ENCODE peak calls at places on chromosomes 16 and 17, in nine cellular contexts. One of them, this sample, is unnamed.

GRCh38 chr16:72921620-72922019 is 126.3 kb downstream of the ZFHX3 start:
- DNase-seq in HEK293T: no peak
- DNase-seq in AG08395: peak; percentile 50
- DNase-seq in activated naive CD8-positive, alpha-beta T cell treated with anti-CD3 and anti-CD28 coated beads, Interleukin-2, amount 50 U/mL, for 24 hours: no peak
- DNase-seq in stimulated activated CD8-positive, alpha-beta memory T cell treated with anti-CD3 and anti-CD28 coated beads, Interleukin-4, amount 100 ng/mL, for 4 hours: no peak
- DNase-seq in cardiac muscle cell: peak; percentile 75
- DNase-seq in C1 segment of cervical spinal cord: peak; percentile 52
- DNase-seq in HT1080: no peak
- DNase-seq in IMR-90: peak; percentile 32
- DNase-seq in this sample: peak; percentile 82

GRCh38 chr17:8152981-8153549 is 861 bp upstream of the PER1 start:
- DNase-seq in HEK293T: no peak
- DNase-seq in AG08395: no peak
- DNase-seq in activated naive CD8-positive, alpha-beta T cell treated with anti-CD3 and anti-CD28 coated beads, Interleukin-2, amount 50 U/mL, for 24 hours: no peak
- DNase-seq in stimulated activated CD8-positive, alpha-beta memory T cell treated with anti-CD3 and anti-CD28 coated beads, Interleukin-4, amount 100 ng/mL, for 4 hours: no peak
- DNase-seq in cardiac muscle cell: no peak
- DNase-seq in C1 segment of cervical spinal cord: no peak
- DNase-seq in HT1080: no peak
- DNase-seq in IMR-90: no peak
- DNase-seq in this sample: no peak

GRCh38 chr17:35698800-35699199 is 32.6 kb upstream of the RASL10B start:
- DNase-seq in HEK293T: no peak
- DNase-seq in AG08395: no peak
- DNase-seq in activated naive CD8-positive, alpha-beta T cell treated with anti-CD3 and anti-CD28 coated beads, Interleukin-2, amount 50 U/mL, for 24 hours: no peak
- DNase-seq in stimulated activated CD8-positive, alpha-beta memory T cell treated with anti-CD3 and anti-CD28 coated beads, Interleukin-4, amount 100 ng/mL, for 4 hours: no peak
- DNase-seq in cardiac muscle cell: no peak
- DNase-seq in C1 segment of cervical spinal cord: no peak
- DNase-seq in HT1080: no peak
- DNase-seq in IMR-90: no peak
- DNase-seq in this sample: no peak

GRCh38 chr17:66379539-66379938 is 77.1 kb downstream of the PRKCA start:
- DNase-seq in HEK293T: no peak
- DNase-seq in AG08395: no peak
- DNase-seq in activated naive CD8-positive, alpha-beta T cell treated with anti-CD3 and anti-CD28 coated beads, Interleukin-2, amount 50 U/mL, for 24 hours: no peak
- DNase-seq in stimulated activated CD8-positive, alpha-beta memory T cell treated with anti-CD3 and anti-CD28 coated beads, Interleukin-4, amount 100 ng/mL, for 4 hours: no peak
- DNase-seq in cardiac muscle cell: peak; percentile 45
- DNase-seq in C1 segment of cervical spinal cord: no peak
- DNase-seq in HT1080: no peak
- DNase-seq in IMR-90: no peak
- DNase-seq in this sample: no peak

GRCh38 chr16:57252148-57252721 is 7.2 kb downstream of the ARL2BP start:
- DNase-seq in HEK293T: no peak
- DNase-seq in AG08395: no peak
- DNase-seq in activated naive CD8-positive, alpha-beta T cell treated with anti-CD3 and anti-CD28 coated beads, Interleukin-2, amount 50 U/mL, for 24 hours: no peak
- DNase-seq in stimulated activated CD8-positive, alpha-beta memory T cell treated with anti-CD3 and anti-CD28 coated beads, Interleukin-4, amount 100 ng/mL, for 4 hours: no peak
- DNase-seq in cardiac muscle cell: no peak
- DNase-seq in C1 segment of cervical spinal cord: no peak
- DNase-seq in HT1080: no peak
- DNase-seq in IMR-90: no peak
- DNase-seq in this sample: peak; percentile 92

GRCh38 chr16:86751081-86752030 is 173.0 kb downstream of the FOXL1 start:
- DNase-seq in HEK293T: no peak
- DNase-seq in AG08395: peak; percentile 85
- DNase-seq in activated naive CD8-positive, alpha-beta T cell treated with anti-CD3 and anti-CD28 coated beads, Interleukin-2, amount 50 U/mL, for 24 hours: no peak
- DNase-seq in stimulated activated CD8-positive, alpha-beta memory T cell treated with anti-CD3 and anti-CD28 coated beads, Interleukin-4, amount 100 ng/mL, for 4 hours: no peak
- DNase-seq in cardiac muscle cell: peak; percentile 83
- DNase-seq in C1 segment of cervical spinal cord: no peak
- DNase-seq in HT1080: peak; percentile 93
- DNase-seq in IMR-90: peak; percentile 87
- DNase-seq in this sample: no peak

GRCh38 chr17:58641937-58642336 is 49.9 kb downstream of the TEX14 start:
- DNase-seq in HEK293T: no peak
- DNase-seq in AG08395: peak; percentile 12
- DNase-seq in activated naive CD8-positive, alpha-beta T cell treated with anti-CD3 and anti-CD28 coated beads, Interleukin-2, amount 50 U/mL, for 24 hours: no peak
- DNase-seq in stimulated activated CD8-positive, alpha-beta memory T cell treated with anti-CD3 and anti-CD28 coated beads, Interleukin-4, amount 100 ng/mL, for 4 hours: no peak
- DNase-seq in cardiac muscle cell: no peak
- DNase-seq in C1 segment of cervical spinal cord: no peak
- DNase-seq in HT1080: peak; percentile 40
- DNase-seq in IMR-90: no peak
- DNase-seq in this sample: no peak

GRCh38 chr16:17056666-17057065 is 414.1 kb downstream of the XYLT1 start:
- DNase-seq in HEK293T: no peak
- DNase-seq in AG08395: no peak
- DNase-seq in activated naive CD8-positive, alpha-beta T cell treated with anti-CD3 and anti-CD28 coated beads, Interleukin-2, amount 50 U/mL, for 24 hours: no peak
- DNase-seq in stimulated activated CD8-positive, alpha-beta memory T cell treated with anti-CD3 and anti-CD28 coated beads, Interleukin-4, amount 100 ng/mL, for 4 hours: no peak
- DNase-seq in cardiac muscle cell: no peak
- DNase-seq in C1 segment of cervical spinal cord: no peak
- DNase-seq in HT1080: no peak
- DNase-seq in IMR-90: no peak
- DNase-seq in this sample: no peak

GRCh38 chr17:64134996-64135395 is 5.1 kb upstream of the ERN1 start:
- DNase-seq in HEK293T: no peak
- DNase-seq in AG08395: no peak
- DNase-seq in activated naive CD8-positive, alpha-beta T cell treated with anti-CD3 and anti-CD28 coated beads, Interleukin-2, amount 50 U/mL, for 24 hours: no peak
- DNase-seq in stimulated activated CD8-positive, alpha-beta memory T cell treated with anti-CD3 and anti-CD28 coated beads, Interleukin-4, amount 100 ng/mL, for 4 hours: no peak
- DNase-seq in cardiac muscle cell: no peak
- DNase-seq in C1 segment of cervical spinal cord: no peak
- DNase-seq in HT1080: no peak
- DNase-seq in IMR-90: no peak
- DNase-seq in this sample: no peak

GRCh38 chr16:68664297-68664696 is 19.2 kb downstream of the CDH3 start:
- DNase-seq in HEK293T: no peak
- DNase-seq in AG08395: no peak
- DNase-seq in activated naive CD8-positive, alpha-beta T cell treated with anti-CD3 and anti-CD28 coated beads, Interleukin-2, amount 50 U/mL, for 24 hours: no peak
- DNase-seq in stimulated activated CD8-positive, alpha-beta memory T cell treated with anti-CD3 and anti-CD28 coated beads, Interleukin-4, amount 100 ng/mL, for 4 hours: no peak
- DNase-seq in cardiac muscle cell: no peak
- DNase-seq in C1 segment of cervical spinal cord: no peak
- DNase-seq in HT1080: no peak
- DNase-seq in IMR-90: no peak
- DNase-seq in this sample: no peak

GRCh38 chr16:8510160-8510559 is 80.2 kb downstream of the TMEM114 start:
- DNase-seq in HEK293T: no peak
- DNase-seq in AG08395: no peak
- DNase-seq in activated naive CD8-positive, alpha-beta T cell treated with anti-CD3 and anti-CD28 coated beads, Interleukin-2, amount 50 U/mL, for 24 hours: no peak
- DNase-seq in stimulated activated CD8-positive, alpha-beta memory T cell treated with anti-CD3 and anti-CD28 coated beads, Interleukin-4, amount 100 ng/mL, for 4 hours: no peak
- DNase-seq in cardiac muscle cell: no peak
- DNase-seq in C1 segment of cervical spinal cord: no peak
- DNase-seq in HT1080: no peak
- DNase-seq in IMR-90: no peak
- DNase-seq in this sample: no peak

GRCh38 chr17:45104497-45104896 is 27.8 kb downstream of the PLCD3 start:
- DNase-seq in HEK293T: no peak
- DNase-seq in AG08395: no peak
- DNase-seq in activated naive CD8-positive, alpha-beta T cell treated with anti-CD3 and anti-CD28 coated beads, Interleukin-2, amount 50 U/mL, for 24 hours: no peak
- DNase-seq in stimulated activated CD8-positive, alpha-beta memory T cell treated with anti-CD3 and anti-CD28 coated beads, Interleukin-4, amount 100 ng/mL, for 4 hours: no peak
- DNase-seq in cardiac muscle cell: no peak
- DNase-seq in C1 segment of cervical spinal cord: no peak
- DNase-seq in HT1080: no peak
- DNase-seq in IMR-90: no peak
- DNase-seq in this sample: no peak

GRCh38 chr17:59815965-59816364 is 76.8 kb downstream of the TUBD1 start:
- DNase-seq in HEK293T: no peak
- DNase-seq in AG08395: no peak
- DNase-seq in activated naive CD8-positive, alpha-beta T cell treated with anti-CD3 and anti-CD28 coated beads, Interleukin-2, amount 50 U/mL, for 24 hours: no peak
- DNase-seq in stimulated activated CD8-positive, alpha-beta memory T cell treated with anti-CD3 and anti-CD28 coated beads, Interleukin-4, amount 100 ng/mL, for 4 hours: no peak
- DNase-seq in cardiac muscle cell: peak; percentile 63
- DNase-seq in C1 segment of cervical spinal cord: no peak
- DNase-seq in HT1080: no peak
- DNase-seq in IMR-90: no peak
- DNase-seq in this sample: no peak

GRCh38 chr16:12081048-12081404 is 104.5 kb downstream of the SNX29 start:
- DNase-seq in HEK293T: no peak
- DNase-seq in AG08395: no peak
- DNase-seq in activated naive CD8-positive, alpha-beta T cell treated with anti-CD3 and anti-CD28 coated beads, Interleukin-2, amount 50 U/mL, for 24 hours: peak; percentile 44
- DNase-seq in stimulated activated CD8-positive, alpha-beta memory T cell treated with anti-CD3 and anti-CD28 coated beads, Interleukin-4, amount 100 ng/mL, for 4 hours: no peak
- DNase-seq in cardiac muscle cell: no peak
- DNase-seq in C1 segment of cervical spinal cord: no peak
- DNase-seq in HT1080: no peak
- DNase-seq in IMR-90: no peak
- DNase-seq in this sample: no peak

GRCh38 chr17:43840814-43841213 is 6.2 kb upstream of the CD300LG start:
- DNase-seq in HEK293T: peak; percentile 45
- DNase-seq in AG08395: no peak
- DNase-seq in activated naive CD8-positive, alpha-beta T cell treated with anti-CD3 and anti-CD28 coated beads, Interleukin-2, amount 50 U/mL, for 24 hours: no peak
- DNase-seq in stimulated activated CD8-positive, alpha-beta memory T cell treated with anti-CD3 and anti-CD28 coated beads, Interleukin-4, amount 100 ng/mL, for 4 hours: no peak
- DNase-seq in cardiac muscle cell: peak; percentile 73
- DNase-seq in C1 segment of cervical spinal cord: no peak
- DNase-seq in HT1080: peak; percentile 15
- DNase-seq in IMR-90: peak; percentile 16
- DNase-seq in this sample: no peak

GRCh38 chr17:42005128-42005527 is 12.1 kb downstream of the DNAJC7 start:
- DNase-seq in HEK293T: no peak
- DNase-seq in AG08395: no peak
- DNase-seq in activated naive CD8-positive, alpha-beta T cell treated with anti-CD3 and anti-CD28 coated beads, Interleukin-2, amount 50 U/mL, for 24 hours: no peak
- DNase-seq in stimulated activated CD8-positive, alpha-beta memory T cell treated with anti-CD3 and anti-CD28 coated beads, Interleukin-4, amount 100 ng/mL, for 4 hours: no peak
- DNase-seq in cardiac muscle cell: no peak
- DNase-seq in C1 segment of cervical spinal cord: no peak
- DNase-seq in HT1080: no peak
- DNase-seq in IMR-90: no peak
- DNase-seq in this sample: no peak

GRCh38 chr16:57016301-57016700 is 26.9 kb downstream of the NLRC5 start:
- DNase-seq in HEK293T: no peak
- DNase-seq in AG08395: no peak
- DNase-seq in activated naive CD8-positive, alpha-beta T cell treated with anti-CD3 and anti-CD28 coated beads, Interleukin-2, amount 50 U/mL, for 24 hours: no peak
- DNase-seq in stimulated activated CD8-positive, alpha-beta memory T cell treated with anti-CD3 and anti-CD28 coated beads, Interleukin-4, amount 100 ng/mL, for 4 hours: no peak
- DNase-seq in cardiac muscle cell: no peak
- DNase-seq in C1 segment of cervical spinal cord: no peak
- DNase-seq in HT1080: no peak
- DNase-seq in IMR-90: no peak
- DNase-seq in this sample: no peak

GRCh38 chr16:64391009-64391663 is 730.7 kb downstream of the CDH11 start:
- DNase-seq in HEK293T: no peak
- DNase-seq in AG08395: peak; percentile 16
- DNase-seq in activated naive CD8-positive, alpha-beta T cell treated with anti-CD3 and anti-CD28 coated beads, Interleukin-2, amount 50 U/mL, for 24 hours: no peak
- DNase-seq in stimulated activated CD8-positive, alpha-beta memory T cell treated with anti-CD3 and anti-CD28 coated beads, Interleukin-4, amount 100 ng/mL, for 4 hours: no peak
- DNase-seq in cardiac muscle cell: peak; percentile 17
- DNase-seq in C1 segment of cervical spinal cord: no peak
- DNase-seq in HT1080: peak; percentile 79
- DNase-seq in IMR-90: peak; percentile 57
- DNase-seq in this sample: no peak

GRCh38 chr16:84955427-84955826 is 55.9 kb downstream of the ZDHHC7 start:
- DNase-seq in HEK293T: no peak
- DNase-seq in AG08395: no peak
- DNase-seq in activated naive CD8-positive, alpha-beta T cell treated with anti-CD3 and anti-CD28 coated beads, Interleukin-2, amount 50 U/mL, for 24 hours: no peak
- DNase-seq in stimulated activated CD8-positive, alpha-beta memory T cell treated with anti-CD3 and anti-CD28 coated beads, Interleukin-4, amount 100 ng/mL, for 4 hours: no peak
- DNase-seq in cardiac muscle cell: no peak
- DNase-seq in C1 segment of cervical spinal cord: no peak
- DNase-seq in HT1080: no peak
- DNase-seq in IMR-90: no peak
- DNase-seq in this sample: no peak

GRCh38 chr17:54891176-54891821 is 9.4 kb upstream of the TOM1L1 start:
- DNase-seq in HEK293T: peak; percentile 47
- DNase-seq in AG08395: peak; percentile 87
- DNase-seq in activated naive CD8-positive, alpha-beta T cell treated with anti-CD3 and anti-CD28 coated beads, Interleukin-2, amount 50 U/mL, for 24 hours: no peak
- DNase-seq in stimulated activated CD8-positive, alpha-beta memory T cell treated with anti-CD3 and anti-CD28 coated beads, Interleukin-4, amount 100 ng/mL, for 4 hours: no peak
- DNase-seq in cardiac muscle cell: peak; percentile 82
- DNase-seq in C1 segment of cervical spinal cord: no peak
- DNase-seq in HT1080: peak; percentile 63
- DNase-seq in IMR-90: peak; percentile 73
- DNase-seq in this sample: no peak

GRCh38 chr17:47952181-47953021 is 5.3 kb downstream of the PRR15L start:
- DNase-seq in HEK293T: no peak
- DNase-seq in AG08395: no peak
- DNase-seq in activated naive CD8-positive, alpha-beta T cell treated with anti-CD3 and anti-CD28 coated beads, Interleukin-2, amount 50 U/mL, for 24 hours: no peak
- DNase-seq in stimulated activated CD8-positive, alpha-beta memory T cell treated with anti-CD3 and anti-CD28 coated beads, Interleukin-4, amount 100 ng/mL, for 4 hours: no peak
- DNase-seq in cardiac muscle cell: no peak
- DNase-seq in C1 segment of cervical spinal cord: no peak
- DNase-seq in HT1080: no peak
- DNase-seq in IMR-90: no peak
- DNase-seq in this sample: no peak

GRCh38 chr16:85484337-85485295 is 128.5 kb upstream of the GSE1 start:
- DNase-seq in HEK293T: no peak
- DNase-seq in AG08395: no peak
- DNase-seq in activated naive CD8-positive, alpha-beta T cell treated with anti-CD3 and anti-CD28 coated beads, Interleukin-2, amount 50 U/mL, for 24 hours: no peak
- DNase-seq in stimulated activated CD8-positive, alpha-beta memory T cell treated with anti-CD3 and anti-CD28 coated beads, Interleukin-4, amount 100 ng/mL, for 4 hours: no peak
- DNase-seq in cardiac muscle cell: no peak
- DNase-seq in C1 segment of cervical spinal cord: peak; percentile 52
- DNase-seq in HT1080: no peak
- DNase-seq in IMR-90: no peak
- DNase-seq in this sample: no peak

GRCh38 chr17:78151514-78152008 is 5.4 kb downstream of the C17orf99 start:
- DNase-seq in HEK293T: no peak
- DNase-seq in AG08395: peak; percentile 75
- DNase-seq in activated naive CD8-positive, alpha-beta T cell treated with anti-CD3 and anti-CD28 coated beads, Interleukin-2, amount 50 U/mL, for 24 hours: no peak
- DNase-seq in stimulated activated CD8-positive, alpha-beta memory T cell treated with anti-CD3 and anti-CD28 coated beads, Interleukin-4, amount 100 ng/mL, for 4 hours: no peak
- DNase-seq in cardiac muscle cell: peak; percentile 59
- DNase-seq in C1 segment of cervical spinal cord: no peak
- DNase-seq in HT1080: no peak
- DNase-seq in IMR-90: no peak
- DNase-seq in this sample: peak; percentile 89

GRCh38 chr17:65531508-65532431 is 29.7 kb downstream of the AXIN2 start:
- DNase-seq in HEK293T: peak; percentile 49
- DNase-seq in AG08395: peak; percentile 47
- DNase-seq in activated naive CD8-positive, alpha-beta T cell treated with anti-CD3 and anti-CD28 coated beads, Interleukin-2, amount 50 U/mL, for 24 hours: no peak
- DNase-seq in stimulated activated CD8-positive, alpha-beta memory T cell treated with anti-CD3 and anti-CD28 coated beads, Interleukin-4, amount 100 ng/mL, for 4 hours: no peak
- DNase-seq in cardiac muscle cell: peak; percentile 97
- DNase-seq in C1 segment of cervical spinal cord: no peak
- DNase-seq in HT1080: no peak
- DNase-seq in IMR-90: peak; percentile 67
- DNase-seq in this sample: peak; percentile 88

GRCh38 chr17:7704601-7705268 is at the start of gene EFNB3:
- DNase-seq in HEK293T: peak; percentile 75
- DNase-seq in AG08395: peak; percentile 35
- DNase-seq in activated naive CD8-positive, alpha-beta T cell treated with anti-CD3 and anti-CD28 coated beads, Interleukin-2, amount 50 U/mL, for 24 hours: no peak
- DNase-seq in stimulated activated CD8-positive, alpha-beta memory T cell treated with anti-CD3 and anti-CD28 coated beads, Interleukin-4, amount 100 ng/mL, for 4 hours: no peak
- DNase-seq in cardiac muscle cell: peak; percentile 66
- DNase-seq in C1 segment of cervical spinal cord: no peak
- DNase-seq in HT1080: peak; percentile 54
- DNase-seq in IMR-90: no peak
- DNase-seq in this sample: peak; percentile 78